ENCODE peak calls at places on chromosomes 13 and 19, in four cellular contexts. N, D, Q and E are unnamed samples.

GRCh38 chr19:58328999-58329398 is 2.2 kb downstream of the ZSCAN22 start:
- DNase-seq in N (no peak), D (no peak), Q (no peak), E (no peak)

GRCh38 chr19:3082331-3082730 is 11.8 kb upstream of the GNA11 start:
- DNase-seq in N (no peak), D (no peak), Q (no peak), E (no peak)

GRCh38 chr13:64591981-64592380 is 2638.2 kb downstream of the PCDH9 start:
- DNase-seq in N (no peak), D (no peak), Q (no peak), E (no peak)

GRCh38 chr19:40822161-40822560 is 23.2 kb downstream of the EGLN2 start:
- DNase-seq in N (no peak), D (no peak), Q (peak), E (no peak)

GRCh38 chr13:48181482-48182145 is 51.4 kb upstream of the ITM2B start:
- DNase-seq in N (no peak), D (no peak), Q (no peak), E (no peak)

GRCh38 chr13:40190656-40191100 is 475.8 kb downstream of the FOXO1 start:
- DNase-seq in N (peak), D (no peak), Q (no peak), E (no peak)

GRCh38 chr19:11203194-11204075 is 6.1 kb upstream of the KANK2 start:
- DNase-seq in N (peak), D (peak), Q (no peak), E (no peak)

GRCh38 chr13:77222909-77223308 is 104.0 kb downstream of the MYCBP2 start:
- DNase-seq in N (no peak), D (no peak), Q (no peak), E (no peak)

GRCh38 chr19:57276430-57276829 is 3.9 kb upstream of the ZNF460 start:
- DNase-seq in N (no peak), D (no peak), Q (no peak), E (no peak)

GRCh38 chr13:98349731-98350305 is 172.7 kb upstream of the RNF113B start:
- DNase-seq in N (no peak), D (peak), Q (no peak), E (no peak)

GRCh38 chr13:46595136-46595917 is 42.4 kb downstream of the LRCH1 start:
- DNase-seq in N (no peak), D (no peak), Q (no peak), E (no peak)

GRCh38 chr19:50882188-50882587 is 8.9 kb downstream of the KLK2 start:
- DNase-seq in N (no peak), D (no peak), Q (no peak), E (no peak)

GRCh38 chr13:67119481-67119883 is 110.7 kb downstream of the PCDH9 start:
- DNase-seq in N (no peak), D (no peak), Q (no peak), E (no peak)

GRCh38 chr13:43797154-43797553 is 10.4 kb upstream of the ENOX1 start:
- DNase-seq in N (no peak), D (no peak), Q (no peak), E (no peak)

GRCh38 chr13:80716610-80717081 is 375.7 kb upstream of the SPRY2 start:
- DNase-seq in N (peak), D (peak), Q (no peak), E (peak)

GRCh38 chr13:48094404-48094780 is 512 bp downstream of the MED4 start:
- DNase-seq in N (no peak), D (no peak), Q (no peak), E (no peak)

GRCh38 chr19:41351339-41352245 is 2.1 kb downstream of the TGFB1 start:
- DNase-seq in N (peak), D (no peak), Q (peak), E (no peak)

GRCh38 chr13:62512194-62513141 is 1096.8 kb upstream of the PCDH20 start:
- DNase-seq in N (no peak), D (peak), Q (no peak), E (peak)

GRCh38 chr19:4120531-4120930 is 3.4 kb downstream of the MAP2K2 start:
- DNase-seq in N (no peak), D (no peak), Q (no peak), E (no peak)

GRCh38 chr19:1672038-1672768 is 19.8 kb upstream of the TCF3 start:
- DNase-seq in N (no peak), D (no peak), Q (no peak), E (no peak)

GRCh38 chr19:959935-960502 is 24.1 kb upstream of the WDR18 start:
- DNase-seq in N (no peak), D (no peak), Q (no peak), E (no peak)

GRCh38 chr19:55526216-55527196 is 10.4 kb downstream of the SBK2 start:
- DNase-seq in N (peak), D (peak), Q (no peak), E (peak)

GRCh38 chr19:44762033-44762432 is 13.5 kb downstream of the BCL3 start:
- DNase-seq in N (no peak), D (no peak), Q (no peak), E (no peak)

GRCh38 chr19:2762783-2763496 is 20.1 kb downstream of the SGTA start:
- DNase-seq in N (no peak), D (no peak), Q (no peak), E (no peak)